ENCODE peak calls at places on chromosomes 7 and 10, in eight cellular contexts. One of them, this sample, is unnamed.

GRCh38 chr10:109838592-109839244 is 84.6 kb downstream of the XPNPEP1 start:
- DNase-seq in H9: no peak
- DNase-seq in central memory CD8-positive, alpha-beta T cell: no peak
- DNase-seq in iris pigment epithelial cell: no peak
- DNase-seq in GM10248: no peak
- DNase-seq in midbrain: no peak
- DNase-seq in germinal center: no peak
- DNase-seq in stimulated activated CD8-positive, alpha-beta memory T cell treated with anti-CD3 and anti-CD28 coated beads, Interleukin-4, amount 100 ng/mL, for 24 hours: no peak
- DNase-seq in this sample: no peak

GRCh38 chr10:67297637-67298181 is 371.9 kb downstream of the LRRTM3 start:
- DNase-seq in H9: no peak
- DNase-seq in stimulated activated CD8-positive, alpha-beta memory T cell treated with anti-CD3 and anti-CD28 coated beads, Interleukin-4, amount 100 ng/mL, for 24 hours: no peak
- DNase-seq in central memory CD8-positive, alpha-beta T cell: no peak
- DNase-seq in GM10248: no peak
- DNase-seq in iris pigment epithelial cell: no peak
- DNase-seq in germinal center: no peak
- DNase-seq in midbrain: no peak
- DNase-seq in this sample: no peak

GRCh38 chr7:74379938-74380337 is 73.8 kb upstream of the GTF2IRD1 start:
- DNase-seq in central memory CD8-positive, alpha-beta T cell: no peak
- DNase-seq in germinal center: no peak
- DNase-seq in iris pigment epithelial cell: no peak
- DNase-seq in midbrain: peak; percentile 81
- DNase-seq in H9: no peak
- DNase-seq in GM10248: no peak
- DNase-seq in stimulated activated CD8-positive, alpha-beta memory T cell treated with anti-CD3 and anti-CD28 coated beads, Interleukin-4, amount 100 ng/mL, for 24 hours: no peak
- DNase-seq in this sample: no peak

GRCh38 chr10:132297521-132297920 is 10.2 kb downstream of the STK32C start:
- DNase-seq in midbrain: no peak
- DNase-seq in iris pigment epithelial cell: no peak
- DNase-seq in H9: peak; percentile 41
- DNase-seq in central memory CD8-positive, alpha-beta T cell: no peak
- DNase-seq in germinal center: peak; percentile 28
- DNase-seq in stimulated activated CD8-positive, alpha-beta memory T cell treated with anti-CD3 and anti-CD28 coated beads, Interleukin-4, amount 100 ng/mL, for 24 hours: no peak
- DNase-seq in GM10248: no peak
- DNase-seq in this sample: no peak

GRCh38 chr7:108012499-108013430 is 9.8 kb upstream of the LAMB1 start:
- DNase-seq in central memory CD8-positive, alpha-beta T cell: no peak
- DNase-seq in iris pigment epithelial cell: peak; percentile 74
- DNase-seq in H9: no peak
- DNase-seq in midbrain: no peak
- DNase-seq in germinal center: no peak
- DNase-seq in GM10248: no peak
- DNase-seq in stimulated activated CD8-positive, alpha-beta memory T cell treated with anti-CD3 and anti-CD28 coated beads, Interleukin-4, amount 100 ng/mL, for 24 hours: no peak
- DNase-seq in this sample: peak; percentile 28

GRCh38 chr10:123309740-123310139 is 155.5 kb downstream of the BUB3 start:
- DNase-seq in GM10248: no peak
- DNase-seq in iris pigment epithelial cell: peak; percentile 16
- DNase-seq in stimulated activated CD8-positive, alpha-beta memory T cell treated with anti-CD3 and anti-CD28 coated beads, Interleukin-4, amount 100 ng/mL, for 24 hours: no peak
- DNase-seq in H9: no peak
- DNase-seq in central memory CD8-positive, alpha-beta T cell: no peak
- DNase-seq in germinal center: no peak
- DNase-seq in midbrain: no peak
- DNase-seq in this sample: no peak

GRCh38 chr7:54992876-54993490 is 25.8 kb upstream of the EGFR start:
- DNase-seq in GM10248: no peak
- DNase-seq in germinal center: no peak
- DNase-seq in iris pigment epithelial cell: peak; percentile 17
- DNase-seq in midbrain: no peak
- DNase-seq in central memory CD8-positive, alpha-beta T cell: no peak
- DNase-seq in stimulated activated CD8-positive, alpha-beta memory T cell treated with anti-CD3 and anti-CD28 coated beads, Interleukin-4, amount 100 ng/mL, for 24 hours: no peak
- DNase-seq in H9: no peak
- DNase-seq in this sample: peak; percentile 36

GRCh38 chr10:102117391-102118159 is 2.6 kb downstream of the LDB1 start:
- DNase-seq in midbrain: peak; percentile 88
- DNase-seq in central memory CD8-positive, alpha-beta T cell: peak; percentile 43
- DNase-seq in germinal center: no peak
- DNase-seq in iris pigment epithelial cell: peak; percentile 62
- DNase-seq in stimulated activated CD8-positive, alpha-beta memory T cell treated with anti-CD3 and anti-CD28 coated beads, Interleukin-4, amount 100 ng/mL, for 24 hours: peak; percentile 45
- DNase-seq in H9: peak; percentile 77
- DNase-seq in GM10248: peak; percentile 45
- DNase-seq in this sample: peak; percentile 77

GRCh38 chr7:95883208-95883607 is 110.9 kb downstream of the DYNC1I1 start:
- DNase-seq in stimulated activated CD8-positive, alpha-beta memory T cell treated with anti-CD3 and anti-CD28 coated beads, Interleukin-4, amount 100 ng/mL, for 24 hours: no peak
- DNase-seq in GM10248: no peak
- DNase-seq in central memory CD8-positive, alpha-beta T cell: no peak
- DNase-seq in midbrain: no peak
- DNase-seq in germinal center: no peak
- DNase-seq in iris pigment epithelial cell: no peak
- DNase-seq in H9: no peak
- DNase-seq in this sample: no peak

GRCh38 chr10:99484626-99485581 is 47.8 kb upstream of the NKX2-3 start:
- DNase-seq in H9: peak; percentile 58
- DNase-seq in midbrain: no peak
- DNase-seq in central memory CD8-positive, alpha-beta T cell: no peak
- DNase-seq in GM10248: no peak
- DNase-seq in stimulated activated CD8-positive, alpha-beta memory T cell treated with anti-CD3 and anti-CD28 coated beads, Interleukin-4, amount 100 ng/mL, for 24 hours: no peak
- DNase-seq in iris pigment epithelial cell: no peak
- DNase-seq in germinal center: no peak
- DNase-seq in this sample: no peak

GRCh38 chr7:27030393-27031001 is 65.3 kb downstream of the HOXA1 start:
- DNase-seq in iris pigment epithelial cell: no peak
- DNase-seq in H9: no peak
- DNase-seq in germinal center: no peak
- DNase-seq in central memory CD8-positive, alpha-beta T cell: no peak
- DNase-seq in GM10248: no peak
- DNase-seq in midbrain: no peak
- DNase-seq in stimulated activated CD8-positive, alpha-beta memory T cell treated with anti-CD3 and anti-CD28 coated beads, Interleukin-4, amount 100 ng/mL, for 24 hours: no peak
- DNase-seq in this sample: no peak

GRCh38 chr10:29730969-29731368 is 96.2 kb upstream of the SVIL start:
- DNase-seq in GM10248: no peak
- DNase-seq in germinal center: no peak
- DNase-seq in central memory CD8-positive, alpha-beta T cell: no peak
- DNase-seq in midbrain: no peak
- DNase-seq in stimulated activated CD8-positive, alpha-beta memory T cell treated with anti-CD3 and anti-CD28 coated beads, Interleukin-4, amount 100 ng/mL, for 24 hours: no peak
- DNase-seq in H9: no peak
- DNase-seq in iris pigment epithelial cell: peak; percentile 77
- DNase-seq in this sample: no peak

GRCh38 chr7:68688416-68689086 is 909.7 kb upstream of the AUTS2 start:
- DNase-seq in GM10248: no peak
- DNase-seq in iris pigment epithelial cell: no peak
- DNase-seq in central memory CD8-positive, alpha-beta T cell: no peak
- DNase-seq in germinal center: no peak
- DNase-seq in midbrain: no peak
- DNase-seq in stimulated activated CD8-positive, alpha-beta memory T cell treated with anti-CD3 and anti-CD28 coated beads, Interleukin-4, amount 100 ng/mL, for 24 hours: no peak
- DNase-seq in H9: no peak
- DNase-seq in this sample: no peak

GRCh38 chr7:108589874-108590273 is 20.2 kb downstream of the DNAJB9 start:
- DNase-seq in germinal center: no peak
- DNase-seq in central memory CD8-positive, alpha-beta T cell: no peak
- DNase-seq in iris pigment epithelial cell: no peak
- DNase-seq in GM10248: no peak
- DNase-seq in midbrain: no peak
- DNase-seq in stimulated activated CD8-positive, alpha-beta memory T cell treated with anti-CD3 and anti-CD28 coated beads, Interleukin-4, amount 100 ng/mL, for 24 hours: no peak
- DNase-seq in H9: no peak
- DNase-seq in this sample: no peak

GRCh38 chr10:49620841-49621378 is 7.1 kb downstream of the CHAT start:
- DNase-seq in central memory CD8-positive, alpha-beta T cell: no peak
- DNase-seq in midbrain: no peak
- DNase-seq in iris pigment epithelial cell: no peak
- DNase-seq in GM10248: no peak
- DNase-seq in stimulated activated CD8-positive, alpha-beta memory T cell treated with anti-CD3 and anti-CD28 coated beads, Interleukin-4, amount 100 ng/mL, for 24 hours: no peak
- DNase-seq in H9: no peak
- DNase-seq in germinal center: no peak
- DNase-seq in this sample: no peak

GRCh38 chr7:149773446-149774236 is at the start of gene ZNF467:
- DNase-seq in GM10248: no peak
- DNase-seq in H9: no peak
- DNase-seq in midbrain: peak; percentile 42
- DNase-seq in central memory CD8-positive, alpha-beta T cell: no peak
- DNase-seq in germinal center: no peak
- DNase-seq in iris pigment epithelial cell: peak; percentile 11
- DNase-seq in stimulated activated CD8-positive, alpha-beta memory T cell treated with anti-CD3 and anti-CD28 coated beads, Interleukin-4, amount 100 ng/mL, for 24 hours: no peak
- DNase-seq in this sample: no peak

GRCh38 chr7:149317986-149318672 is 56.1 kb downstream of the ZNF783 start:
- DNase-seq in central memory CD8-positive, alpha-beta T cell: no peak
- DNase-seq in midbrain: no peak
- DNase-seq in GM10248: peak; percentile 7
- DNase-seq in germinal center: no peak
- DNase-seq in H9: peak; percentile 77
- DNase-seq in stimulated activated CD8-positive, alpha-beta memory T cell treated with anti-CD3 and anti-CD28 coated beads, Interleukin-4, amount 100 ng/mL, for 24 hours: no peak
- DNase-seq in iris pigment epithelial cell: no peak
- DNase-seq in this sample: no peak

GRCh38 chr7:81383848-81384247 is 386.0 kb downstream of the HGF start:
- DNase-seq in stimulated activated CD8-positive, alpha-beta memory T cell treated with anti-CD3 and anti-CD28 coated beads, Interleukin-4, amount 100 ng/mL, for 24 hours: no peak
- DNase-seq in iris pigment epithelial cell: peak; percentile 37
- DNase-seq in GM10248: no peak
- DNase-seq in H9: no peak
- DNase-seq in germinal center: no peak
- DNase-seq in midbrain: no peak
- DNase-seq in central memory CD8-positive, alpha-beta T cell: no peak
- DNase-seq in this sample: peak; percentile 23

GRCh38 chr7:4809091-4809591 is 33.7 kb downstream of the AP5Z1 start:
- DNase-seq in GM10248: no peak
- DNase-seq in iris pigment epithelial cell: no peak
- DNase-seq in H9: peak; percentile 24
- DNase-seq in central memory CD8-positive, alpha-beta T cell: no peak
- DNase-seq in germinal center: no peak
- DNase-seq in stimulated activated CD8-positive, alpha-beta memory T cell treated with anti-CD3 and anti-CD28 coated beads, Interleukin-4, amount 100 ng/mL, for 24 hours: no peak
- DNase-seq in midbrain: no peak
- DNase-seq in this sample: no peak

GRCh38 chr7:8363407-8364015 is 69.9 kb upstream of the NXPH1 start:
- DNase-seq in GM10248: no peak
- DNase-seq in midbrain: no peak
- DNase-seq in central memory CD8-positive, alpha-beta T cell: no peak
- DNase-seq in stimulated activated CD8-positive, alpha-beta memory T cell treated with anti-CD3 and anti-CD28 coated beads, Interleukin-4, amount 100 ng/mL, for 24 hours: no peak
- DNase-seq in germinal center: no peak
- DNase-seq in H9: no peak
- DNase-seq in iris pigment epithelial cell: no peak
- DNase-seq in this sample: no peak

GRCh38 chr7:34900891-34901493 is 136.3 kb downstream of the DPY19L1 start:
- DNase-seq in germinal center: peak; percentile 18
- DNase-seq in stimulated activated CD8-positive, alpha-beta memory T cell treated with anti-CD3 and anti-CD28 coated beads, Interleukin-4, amount 100 ng/mL, for 24 hours: no peak
- DNase-seq in H9: peak; percentile 69
- DNase-seq in iris pigment epithelial cell: no peak
- DNase-seq in midbrain: no peak
- DNase-seq in GM10248: peak; percentile 44
- DNase-seq in central memory CD8-positive, alpha-beta T cell: no peak
- DNase-seq in this sample: no peak

GRCh38 chr10:70602665-70603438 is at the start of gene PRF1:
- DNase-seq in iris pigment epithelial cell: no peak
- DNase-seq in stimulated activated CD8-positive, alpha-beta memory T cell treated with anti-CD3 and anti-CD28 coated beads, Interleukin-4, amount 100 ng/mL, for 24 hours: peak; percentile 80
- DNase-seq in H9: no peak
- DNase-seq in central memory CD8-positive, alpha-beta T cell: peak; percentile 84
- DNase-seq in midbrain: no peak
- DNase-seq in GM10248: peak; percentile 49
- DNase-seq in germinal center: no peak
- DNase-seq in this sample: no peak

GRCh38 chr10:31319602-31320178 is 674 bp downstream of the ZEB1 start:
- DNase-seq in midbrain: no peak
- DNase-seq in iris pigment epithelial cell: no peak
- DNase-seq in H9: no peak
- DNase-seq in central memory CD8-positive, alpha-beta T cell: no peak
- DNase-seq in GM10248: peak; percentile 14
- DNase-seq in stimulated activated CD8-positive, alpha-beta memory T cell treated with anti-CD3 and anti-CD28 coated beads, Interleukin-4, amount 100 ng/mL, for 24 hours: no peak
- DNase-seq in germinal center: peak; percentile 37
- DNase-seq in this sample: no peak

GRCh38 chr7:42790196-42790595 is 121.7 kb downstream of the C7orf25 start:
- DNase-seq in central memory CD8-positive, alpha-beta T cell: no peak
- DNase-seq in H9: no peak
- DNase-seq in GM10248: no peak
- DNase-seq in midbrain: no peak
- DNase-seq in iris pigment epithelial cell: peak; percentile 24
- DNase-seq in stimulated activated CD8-positive, alpha-beta memory T cell treated with anti-CD3 and anti-CD28 coated beads, Interleukin-4, amount 100 ng/mL, for 24 hours: no peak
- DNase-seq in germinal center: no peak
- DNase-seq in this sample: peak; percentile 30

GRCh38 chr7:28055161-28055544 is 125.4 kb downstream of the JAZF1 start:
- DNase-seq in midbrain: no peak
- DNase-seq in iris pigment epithelial cell: no peak
- DNase-seq in central memory CD8-positive, alpha-beta T cell: no peak
- DNase-seq in GM10248: no peak
- DNase-seq in stimulated activated CD8-positive, alpha-beta memory T cell treated with anti-CD3 and anti-CD28 coated beads, Interleukin-4, amount 100 ng/mL, for 24 hours: no peak
- DNase-seq in H9: no peak
- DNase-seq in germinal center: no peak
- DNase-seq in this sample: peak; percentile 90

GRCh38 chr7:147570390-147570789 is 1020.2 kb upstream of the C7orf33 start:
- DNase-seq in central memory CD8-positive, alpha-beta T cell: no peak
- DNase-seq in GM10248: no peak
- DNase-seq in iris pigment epithelial cell: no peak
- DNase-seq in H9: no peak
- DNase-seq in germinal center: no peak
- DNase-seq in stimulated activated CD8-positive, alpha-beta memory T cell treated with anti-CD3 and anti-CD28 coated beads, Interleukin-4, amount 100 ng/mL, for 24 hours: no peak
- DNase-seq in midbrain: no peak
- DNase-seq in this sample: peak; percentile 19

GRCh38 chr7:33109758-33110238 is 594 bp upstream of the RP9 start:
- DNase-seq in stimulated activated CD8-positive, alpha-beta memory T cell treated with anti-CD3 and anti-CD28 coated beads, Interleukin-4, amount 100 ng/mL, for 24 hours: no peak
- DNase-seq in midbrain: no peak
- DNase-seq in germinal center: no peak
- DNase-seq in H9: no peak
- DNase-seq in GM10248: no peak
- DNase-seq in central memory CD8-positive, alpha-beta T cell: no peak
- DNase-seq in iris pigment epithelial cell: peak; percentile 15
- DNase-seq in this sample: peak; percentile 50

GRCh38 chr10:132541129-132541528 is 3.5 kb downstream of the INPP5A start:
- DNase-seq in H9: no peak
- DNase-seq in iris pigment epithelial cell: no peak
- DNase-seq in central memory CD8-positive, alpha-beta T cell: no peak
- DNase-seq in germinal center: no peak
- DNase-seq in GM10248: no peak
- DNase-seq in stimulated activated CD8-positive, alpha-beta memory T cell treated with anti-CD3 and anti-CD28 coated beads, Interleukin-4, amount 100 ng/mL, for 24 hours: no peak
- DNase-seq in midbrain: no peak
- DNase-seq in this sample: no peak

GRCh38 chr10:104080762-104081161 is 4.9 kb downstream of the COL17A1 start:
- DNase-seq in germinal center: peak; percentile 13
- DNase-seq in midbrain: peak; percentile 13
- DNase-seq in iris pigment epithelial cell: peak; percentile 44
- DNase-seq in stimulated activated CD8-positive, alpha-beta memory T cell treated with anti-CD3 and anti-CD28 coated beads, Interleukin-4, amount 100 ng/mL, for 24 hours: no peak
- DNase-seq in central memory CD8-positive, alpha-beta T cell: no peak
- DNase-seq in H9: no peak
- DNase-seq in GM10248: no peak
- DNase-seq in this sample: peak; percentile 18

GRCh38 chr7:140698477-140698876 is 2.0 kb downstream of the NDUFB2 start:
- DNase-seq in midbrain: no peak
- DNase-seq in central memory CD8-positive, alpha-beta T cell: no peak
- DNase-seq in iris pigment epithelial cell: no peak
- DNase-seq in stimulated activated CD8-positive, alpha-beta memory T cell treated with anti-CD3 and anti-CD28 coated beads, Interleukin-4, amount 100 ng/mL, for 24 hours: no peak
- DNase-seq in H9: no peak
- DNase-seq in germinal center: no peak
- DNase-seq in GM10248: no peak
- DNase-seq in this sample: no peak

GRCh38 chr10:4671451-4672145 is 154.4 kb upstream of the AKR1E2 start:
- DNase-seq in central memory CD8-positive, alpha-beta T cell: no peak
- DNase-seq in GM10248: no peak
- DNase-seq in stimulated activated CD8-positive, alpha-beta memory T cell treated with anti-CD3 and anti-CD28 coated beads, Interleukin-4, amount 100 ng/mL, for 24 hours: no peak
- DNase-seq in germinal center: no peak
- DNase-seq in H9: no peak
- DNase-seq in iris pigment epithelial cell: no peak
- DNase-seq in midbrain: no peak
- DNase-seq in this sample: peak; percentile 55

GRCh38 chr10:58266826-58267712 is 625 bp downstream of the IPMK start:
- DNase-seq in iris pigment epithelial cell: peak; percentile 85
- DNase-seq in H9: peak; percentile 52
- DNase-seq in germinal center: peak; percentile 63
- DNase-seq in GM10248: peak; percentile 27
- DNase-seq in midbrain: peak; percentile 41
- DNase-seq in stimulated activated CD8-positive, alpha-beta memory T cell treated with anti-CD3 and anti-CD28 coated beads, Interleukin-4, amount 100 ng/mL, for 24 hours: no peak
- DNase-seq in central memory CD8-positive, alpha-beta T cell: peak; percentile 20
- DNase-seq in this sample: peak; percentile 53

GRCh38 chr10:79355420-79356010 is 8.2 kb downstream of the PPIF start:
- DNase-seq in H9: no peak
- DNase-seq in midbrain: no peak
- DNase-seq in stimulated activated CD8-positive, alpha-beta memory T cell treated with anti-CD3 and anti-CD28 coated beads, Interleukin-4, amount 100 ng/mL, for 24 hours: no peak
- DNase-seq in central memory CD8-positive, alpha-beta T cell: no peak
- DNase-seq in iris pigment epithelial cell: no peak
- DNase-seq in GM10248: peak; percentile 5
- DNase-seq in germinal center: no peak
- DNase-seq in this sample: no peak

This sample was measured in EL.